ENCODE peak calls at places on chromosomes 12 and 14, in eight cellular contexts. F is ovary, Z is spleen, R is GM12865, A is transverse colon, X is HAP-1, S is Peyer's patch, G is fibroblast of lung. J is an unnamed sample.

GRCh38 chr12:96210376-96211055 is 16.3 kb downstream of the ELK3 start:
- DNase-seq in F (no peak), Z (peak), R (peak), A (no peak), X (no peak), S (no peak), G (no peak), J (no peak)

GRCh38 chr12:132886529-132887477 is 602 bp downstream of the CHFR start:
- DNase-seq in F (no peak), Z (no peak), R (no peak), A (peak), X (no peak), S (no peak), G (peak), J (no peak)

GRCh38 chr12:90829044-90829443 is 125.9 kb downstream of the CCER1 start:
- DNase-seq in F (no peak), Z (no peak), R (no peak), A (no peak), X (no peak), S (no peak), G (no peak), J (no peak)

GRCh38 chr12:109493090-109493489 is 15.7 kb downstream of the UBE3B start:
- DNase-seq in F (no peak), Z (no peak), R (no peak), A (no peak), X (no peak), S (no peak), G (no peak), J (no peak)

GRCh38 chr14:49363926-49364751 is 222.0 kb downstream of the RPS29 start:
- DNase-seq in F (no peak), Z (no peak), R (no peak), A (no peak), X (no peak), S (no peak), G (no peak), J (no peak)

GRCh38 chr12:87163122-87163521 is 866.1 kb downstream of the C12orf50 start:
- DNase-seq in F (no peak), Z (no peak), R (no peak), A (no peak), X (peak), S (no peak), G (no peak), J (no peak)

GRCh38 chr12:110198386-110198785 is 74.2 kb downstream of the IFT81 start:
- DNase-seq in F (no peak), Z (no peak), R (no peak), A (no peak), X (no peak), S (no peak), G (no peak), J (no peak)

GRCh38 chr12:75909714-75910451 is 121.7 kb downstream of the PHLDA1 start:
- DNase-seq in F (no peak), Z (no peak), R (no peak), A (no peak), X (peak), S (no peak), G (no peak), J (no peak)

GRCh38 chr14:26598672-26599131 is 869 bp upstream of the NOVA1 start:
- DNase-seq in F (no peak), Z (no peak), R (no peak), A (no peak), X (peak), S (no peak), G (no peak), J (no peak)

GRCh38 chr12:33267641-33268040 is 172.0 kb downstream of the SYT10 start:
- DNase-seq in F (no peak), Z (no peak), R (no peak), A (no peak), X (no peak), S (no peak), G (no peak), J (peak)

GRCh38 chr14:60090864-60091519 is 731 bp upstream of the PCNX4 start:
- DNase-seq in F (peak), Z (no peak), R (peak), A (peak), X (peak), S (peak), G (peak), J (no peak)

GRCh38 chr12:46430340-46430948 is 57.9 kb upstream of the SLC38A2 start:
- DNase-seq in F (no peak), Z (no peak), R (peak), A (no peak), X (no peak), S (no peak), G (peak), J (no peak)

GRCh38 chr12:2172486-2173214 is 119.9 kb downstream of the CACNA1C start:
- DNase-seq in F (no peak), Z (no peak), R (no peak), A (no peak), X (no peak), S (no peak), G (no peak), J (no peak)

GRCh38 chr14:70909788-70910614 is 2.7 kb downstream of the PCNX1 start:
- DNase-seq in F (no peak), Z (no peak), R (peak), A (no peak), X (peak), S (no peak), G (peak), J (no peak)
- H3K4me3 ChIP-seq in F (peak), Z (peak), R (peak), A (no peak), X (peak), S (no peak), G (peak), J (no peak)

GRCh38 chr14:105168979-105169507 is 467 bp upstream of the JAG2 start:
- DNase-seq in F (no peak), Z (no peak), R (peak), A (no peak), X (peak), S (peak), G (no peak), J (no peak)
- H3K4me3 ChIP-seq in F (no peak), Z (peak), R (no peak), A (peak), X (peak), S (peak), G (no peak), J (peak)

GRCh38 chr14:74421997-74422396 is 4.0 kb downstream of the SYNDIG1L start:
- DNase-seq in F (no peak), Z (no peak), R (no peak), A (no peak), X (no peak), S (no peak), G (no peak), J (no peak)
- H3K4me3 ChIP-seq in F (no peak), Z (no peak), R (no peak), A (no peak), X (no peak), S (no peak), G (no peak), J (no peak)

GRCh38 chr14:94677239-94677612 is 65.0 kb downstream of the SERPINA3 start:
- DNase-seq in F (no peak), Z (no peak), R (no peak), A (no peak), X (no peak), S (no peak), G (no peak), J (no peak)

GRCh38 chr14:94675036-94675435 is 62.8 kb downstream of the SERPINA3 start:
- DNase-seq in F (no peak), Z (no peak), R (no peak), A (no peak), X (no peak), S (no peak), G (no peak), J (no peak)

GRCh38 chr14:94677747-94678146 is 65.6 kb downstream of the SERPINA3 start:
- DNase-seq in F (no peak), Z (no peak), R (no peak), A (no peak), X (no peak), S (no peak), G (no peak), J (no peak)

GRCh38 chr14:94679106-94679819 is 67.1 kb downstream of the SERPINA3 start:
- DNase-seq in F (no peak), Z (peak), R (no peak), A (no peak), X (no peak), S (no peak), G (peak), J (no peak)

DNA sequence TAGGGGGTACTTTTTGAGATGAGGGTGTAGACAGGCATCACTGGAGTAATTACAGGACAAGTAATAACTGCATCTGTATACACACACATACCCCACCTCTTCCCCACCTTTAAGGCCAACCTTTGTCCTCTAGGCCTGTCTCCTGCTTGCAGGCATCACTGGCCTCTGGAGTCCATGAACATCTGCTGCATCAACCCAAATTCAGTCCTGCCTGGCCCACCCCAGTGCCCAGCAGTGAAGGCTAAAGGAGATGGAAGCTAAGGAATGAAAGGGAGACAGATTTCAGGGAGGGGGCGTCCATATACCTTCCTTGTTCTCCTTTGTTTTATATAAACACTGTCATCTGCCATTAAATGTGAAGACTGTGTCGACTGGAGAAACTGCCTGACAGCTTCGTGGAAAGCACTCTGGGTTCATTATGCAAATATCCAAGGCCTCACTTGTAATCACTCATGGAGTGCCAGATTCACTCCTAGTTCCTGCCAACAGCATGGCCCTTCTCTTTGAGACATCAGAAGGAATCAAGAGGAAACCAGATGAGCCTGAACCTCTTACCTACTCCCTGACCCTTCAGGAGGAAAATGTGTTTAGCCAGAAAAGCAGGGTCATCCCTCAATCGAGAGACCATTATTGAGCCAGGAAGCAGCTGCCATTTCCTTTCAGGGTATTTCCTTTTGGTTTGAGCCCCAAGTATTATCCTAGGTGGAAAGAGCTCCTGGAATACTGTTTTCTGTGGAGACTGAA is 64.5 kb downstream of the SERPINA3 start:
- DNase-seq in F (no peak), Z (peak), R (no peak), A (no peak), X (no peak), S (no peak), G (no peak), J (no peak)
- H3K4me3 ChIP-seq in F (no peak), Z (no peak), R (no peak), A (no peak), X (no peak), S (no peak), G (no peak), J (no peak)

DNA sequence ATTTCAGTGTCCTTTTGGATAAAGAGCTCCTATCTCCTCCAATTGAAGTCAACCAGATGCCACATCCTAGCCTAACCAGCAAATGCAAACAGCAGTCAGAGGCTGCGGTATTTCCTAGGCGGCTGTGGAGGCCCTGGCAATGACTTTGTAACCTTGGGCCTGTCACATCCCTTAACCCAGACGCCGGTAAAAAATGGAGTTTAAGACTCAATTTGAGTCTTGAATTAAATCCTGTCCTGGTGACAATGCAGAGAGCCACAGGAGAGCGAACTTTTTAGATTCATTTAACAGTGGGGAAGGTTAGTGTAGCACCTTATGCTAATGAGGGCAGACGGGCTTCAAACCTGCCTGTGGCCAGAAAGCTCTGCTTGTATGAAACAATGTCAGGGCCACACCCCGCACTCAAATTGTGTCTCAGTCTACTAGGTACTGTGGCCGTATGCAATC is 1.3 kb downstream of the C12orf75 start:
- DNase-seq in F (no peak), Z (no peak), R (peak), A (peak), X (peak), S (no peak), G (peak), J (peak)
- H3K4me3 ChIP-seq in F (no peak), Z (peak), R (peak), A (no peak), X (peak), S (peak), G (peak), J (peak)

J was measured in NT2/D1.